ENCODE peak calls at places on chromosomes 4 and X, in four cellular contexts. One of them, this sample, is unnamed.

GRCh38 chrX:72243472-72243871 is 4.6 kb upstream of the ERCC6L start:
- DNase-seq in K562: no peak
- DNase-seq in HepG2: no peak
- DNase-seq in WTC11: no peak
- DNase-seq in this sample: no peak

GRCh38 chrX:155766321-155766720 is 114.8 kb upstream of the VAMP7 start:
- DNase-seq in K562: no peak
- DNase-seq in HepG2: no peak
- DNase-seq in WTC11: no peak
- DNase-seq in this sample: no peak

GRCh38 chr4:40976343-40976742 is 226.6 kb downstream of the NSUN7 start:
- DNase-seq in K562: peak; percentile 30
- DNase-seq in HepG2: peak; percentile 57
- DNase-seq in WTC11: peak; percentile 26
- DNase-seq in this sample: peak; percentile 59

GRCh38 chrX:149898554-149898953 is 17.6 kb downstream of the MAGEA8 start:
- DNase-seq in K562: no peak
- DNase-seq in HepG2: no peak
- DNase-seq in WTC11: no peak
- DNase-seq in this sample: no peak

GRCh38 chr4:28918871-28919270 is 1801.3 kb upstream of the PCDH7 start:
- DNase-seq in K562: no peak
- DNase-seq in HepG2: no peak
- DNase-seq in WTC11: no peak
- DNase-seq in this sample: no peak

GRCh38 chr4:119656342-119656741 is 27.7 kb upstream of the PDE5A start:
- DNase-seq in K562: no peak
- DNase-seq in HepG2: no peak
- DNase-seq in WTC11: no peak
- DNase-seq in this sample: no peak

GRCh38 chrX:65463550-65463949 is 71.0 kb downstream of the LAS1L start:
- DNase-seq in K562: no peak
- DNase-seq in HepG2: no peak
- DNase-seq in WTC11: peak; percentile 11
- DNase-seq in this sample: no peak

GRCh38 chr4:35918491-35918977 is 325.8 kb downstream of the ARAP2 start:
- DNase-seq in K562: no peak
- DNase-seq in HepG2: no peak
- DNase-seq in WTC11: no peak
- DNase-seq in this sample: no peak

GRCh38 chr4:91064157-91064853 is 937.1 kb downstream of the CCSER1 start:
- DNase-seq in K562: peak; percentile 5
- DNase-seq in HepG2: peak; percentile 7
- DNase-seq in WTC11: no peak
- DNase-seq in this sample: no peak

GRCh38 chr4:108586778-108587177 is 33.6 kb upstream of the RPL34 start:
- DNase-seq in K562: no peak
- DNase-seq in HepG2: no peak
- DNase-seq in WTC11: no peak
- DNase-seq in this sample: no peak

GRCh38 chr4:146340798-146341197 is 126.5 kb downstream of the REELD1 start:
- DNase-seq in K562: no peak
- DNase-seq in HepG2: no peak
- DNase-seq in WTC11: no peak
- DNase-seq in this sample: no peak

GRCh38 chr4:160514126-160514525 is 1411.2 kb downstream of the RAPGEF2 start:
- DNase-seq in K562: no peak
- DNase-seq in HepG2: no peak
- DNase-seq in WTC11: no peak
- DNase-seq in this sample: no peak

GRCh38 chr4:102627831-102628523 is 126.8 kb downstream of the NFKB1 start:
- DNase-seq in K562: no peak
- DNase-seq in HepG2: no peak
- DNase-seq in WTC11: no peak
- DNase-seq in this sample: peak; percentile 62

GRCh38 chrX:57156397-57157049 is 19.3 kb upstream of the SPIN2A start:
- DNase-seq in K562: no peak
- DNase-seq in HepG2: peak; percentile 50
- DNase-seq in WTC11: peak; percentile 41
- DNase-seq in this sample: no peak

GRCh38 chr4:3291411-3291968 is 1.3 kb upstream of the RGS12 start:
- DNase-seq in K562: no peak
- DNase-seq in HepG2: peak; percentile 18
- DNase-seq in WTC11: peak; percentile 57
- DNase-seq in this sample: no peak

GRCh38 chrX:124963717-124964116 is 356.0 kb upstream of the TEX13C start:
- DNase-seq in K562: no peak
- DNase-seq in HepG2: no peak
- DNase-seq in WTC11: no peak
- DNase-seq in this sample: no peak

GRCh38 chr4:139188648-139189416 is 11.8 kb upstream of the ELF2 start:
- DNase-seq in K562: peak; percentile 38
- DNase-seq in HepG2: no peak
- DNase-seq in WTC11: no peak
- DNase-seq in this sample: no peak

GRCh38 chr4:98905834-98906233 is 23.1 kb downstream of the EIF4E start:
- DNase-seq in K562: no peak
- DNase-seq in HepG2: no peak
- DNase-seq in WTC11: no peak
- DNase-seq in this sample: no peak

GRCh38 chrX:123846598-123847038 is 13.2 kb upstream of the XIAP start:
- DNase-seq in K562: no peak
- DNase-seq in HepG2: no peak
- DNase-seq in WTC11: no peak
- DNase-seq in this sample: peak; percentile 50

GRCh38 chrX:34884693-34885277 is 57.8 kb upstream of the FAM47B start:
- DNase-seq in K562: no peak
- DNase-seq in HepG2: no peak
- DNase-seq in WTC11: no peak
- DNase-seq in this sample: peak; percentile 33

GRCh38 chrX:7244400-7244799 is 96.4 kb upstream of the PUDP start:
- DNase-seq in K562: no peak
- DNase-seq in HepG2: no peak
- DNase-seq in WTC11: no peak
- DNase-seq in this sample: no peak

GRCh38 chr4:167616471-167616870 is 382.2 kb upstream of the SPOCK3 start:
- DNase-seq in K562: no peak
- DNase-seq in HepG2: no peak
- DNase-seq in WTC11: no peak
- DNase-seq in this sample: no peak

GRCh38 chrX:47587906-47588735 is 5.9 kb downstream of the TIMP1 start:
- DNase-seq in K562: no peak
- DNase-seq in HepG2: no peak
- DNase-seq in WTC11: no peak
- DNase-seq in this sample: no peak

GRCh38 chr4:121822796-121823504 is 733 bp downstream of the CCNA2 start:
- DNase-seq in K562: peak; percentile 55
- DNase-seq in HepG2: peak; percentile 64
- DNase-seq in WTC11: peak; percentile 12
- DNase-seq in this sample: peak; percentile 23

GRCh38 chr4:11881364-11881763 is 452.7 kb upstream of the HS3ST1 start:
- DNase-seq in K562: no peak
- DNase-seq in HepG2: no peak
- DNase-seq in WTC11: no peak
- DNase-seq in this sample: no peak

GRCh38 chr4:101400096-101400495 is 52.8 kb upstream of the PPP3CA start:
- DNase-seq in K562: no peak
- DNase-seq in HepG2: no peak
- DNase-seq in WTC11: no peak
- DNase-seq in this sample: no peak
- TF ChIP-seq NR3C1 in K562: no peak
- TF ChIP-seq NR3C1 in HepG2: no peak
- TF ChIP-seq NR3C1 in WTC11: no peak
- TF ChIP-seq NR3C1 in this sample: no peak

GRCh38 chrX:45506149-45506768 is 305.6 kb upstream of the DIPK2B start:
- DNase-seq in K562: no peak
- DNase-seq in HepG2: no peak
- DNase-seq in WTC11: no peak
- DNase-seq in this sample: no peak

GRCh38 chrX:45508459-45508858 is 307.8 kb upstream of the DIPK2B start:
- DNase-seq in K562: no peak
- DNase-seq in HepG2: no peak
- DNase-seq in WTC11: no peak
- DNase-seq in this sample: no peak

GRCh38 chrX:45502396-45502795 is 301.7 kb upstream of the DIPK2B start:
- DNase-seq in K562: no peak
- DNase-seq in HepG2: peak; percentile 27
- DNase-seq in WTC11: no peak
- DNase-seq in this sample: no peak

GRCh38 chrX:45505214-45505613 is 304.5 kb upstream of the DIPK2B start:
- DNase-seq in K562: no peak
- DNase-seq in HepG2: no peak
- DNase-seq in WTC11: no peak
- DNase-seq in this sample: peak; percentile 31
- TF ChIP-seq NR3C1 in K562: no peak
- TF ChIP-seq NR3C1 in HepG2: no peak
- TF ChIP-seq NR3C1 in WTC11: no peak
- TF ChIP-seq NR3C1 in this sample: no peak

DNA sequence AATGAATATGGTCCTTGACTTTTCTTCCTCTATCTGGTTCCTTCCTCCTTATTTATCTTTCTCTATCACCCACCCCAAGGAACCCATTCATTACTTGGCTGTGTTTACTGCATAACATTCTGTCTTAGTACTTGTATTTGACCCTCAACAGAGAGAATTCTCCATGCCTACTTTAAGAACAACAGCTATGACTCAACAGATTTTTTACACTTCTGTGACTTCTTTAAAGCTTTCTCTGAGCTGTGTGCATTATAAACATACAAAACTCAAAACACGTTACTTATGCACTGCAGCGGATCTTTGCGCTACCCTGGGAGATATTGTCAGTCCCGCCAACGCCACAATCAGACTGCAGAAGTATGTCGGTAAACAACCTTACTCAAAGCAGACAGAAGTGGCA is 35.2 kb downstream of the PRKX start:
- DNase-seq in K562: no peak
- DNase-seq in HepG2: no peak
- DNase-seq in WTC11: no peak
- DNase-seq in this sample: no peak
- TF ChIP-seq NR3C1 in K562: no peak
- TF ChIP-seq NR3C1 in HepG2: no peak
- TF ChIP-seq NR3C1 in WTC11: no peak
- TF ChIP-seq NR3C1 in this sample: no peak

GRCh38 chr4:123017636-123018390 is 95.4 kb upstream of the NUDT6 start:
- DNase-seq in K562: no peak
- DNase-seq in HepG2: no peak
- DNase-seq in WTC11: no peak
- DNase-seq in this sample: peak; percentile 2
- TF ChIP-seq NR3C1 in K562: no peak
- TF ChIP-seq NR3C1 in HepG2: no peak
- TF ChIP-seq NR3C1 in WTC11: no peak
- TF ChIP-seq NR3C1 in this sample: no peak

GRCh38 chrX:120302434-120302833 is 8.8 kb downstream of the TMEM255A start:
- DNase-seq in K562: no peak
- DNase-seq in HepG2: no peak
- DNase-seq in WTC11: peak; percentile 10
- DNase-seq in this sample: no peak
- TF ChIP-seq NR3C1 in K562: no peak
- TF ChIP-seq NR3C1 in HepG2: no peak
- TF ChIP-seq NR3C1 in WTC11: no peak
- TF ChIP-seq NR3C1 in this sample: no peak

DNA sequence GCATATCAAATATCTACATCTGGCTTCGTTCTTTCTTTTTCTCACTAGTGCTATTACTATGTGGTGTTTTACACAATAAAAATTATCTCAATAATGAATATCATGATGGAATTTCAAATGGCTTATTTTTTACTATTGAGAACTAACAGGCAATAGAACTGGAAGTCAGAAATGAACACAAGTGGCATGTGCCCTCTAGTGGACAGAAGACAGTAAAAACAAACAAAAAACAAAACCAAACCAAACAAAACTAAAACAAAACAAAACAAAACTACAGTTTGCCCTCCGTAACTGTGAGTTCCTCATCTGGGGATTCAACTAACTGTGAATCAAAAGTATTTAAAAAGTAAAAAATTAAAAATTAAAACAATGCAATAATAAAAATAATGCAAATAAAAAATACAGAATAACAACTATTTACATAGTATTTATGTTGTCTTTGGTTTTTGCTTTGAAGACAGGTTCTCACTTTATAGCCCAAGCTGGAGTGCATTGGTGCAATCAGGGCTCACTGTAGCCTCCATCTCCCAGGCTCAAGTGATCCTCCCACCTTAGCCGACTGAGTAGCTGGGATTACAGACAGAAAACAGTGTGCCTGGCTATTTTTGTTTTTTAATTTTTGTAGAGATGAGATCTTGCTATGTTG is 195.6 kb upstream of the TACR3 start:
- DNase-seq in K562: peak; percentile 8
- DNase-seq in HepG2: peak; percentile 15
- DNase-seq in WTC11: no peak
- DNase-seq in this sample: peak; percentile 13
- TF ChIP-seq NR3C1 in K562: no peak
- TF ChIP-seq NR3C1 in HepG2: no peak
- TF ChIP-seq NR3C1 in WTC11: no peak
- TF ChIP-seq NR3C1 in this sample: no peak

GRCh38 chr4:79402452-79402851 is 5.6 kb downstream of the GK2 start:
- DNase-seq in K562: no peak
- DNase-seq in HepG2: no peak
- DNase-seq in WTC11: no peak
- DNase-seq in this sample: no peak

GRCh38 chr4:79395883-79396282 is 12.1 kb downstream of the GK2 start:
- DNase-seq in K562: no peak
- DNase-seq in HepG2: no peak
- DNase-seq in WTC11: no peak
- DNase-seq in this sample: no peak

GRCh38 chr4:79396794-79397193 is 11.2 kb downstream of the GK2 start:
- DNase-seq in K562: no peak
- DNase-seq in HepG2: no peak
- DNase-seq in WTC11: no peak
- DNase-seq in this sample: no peak

GRCh38 chr4:79399076-79399475 is 9.0 kb downstream of the GK2 start:
- DNase-seq in K562: no peak
- DNase-seq in HepG2: no peak
- DNase-seq in WTC11: no peak
- DNase-seq in this sample: no peak

DNA sequence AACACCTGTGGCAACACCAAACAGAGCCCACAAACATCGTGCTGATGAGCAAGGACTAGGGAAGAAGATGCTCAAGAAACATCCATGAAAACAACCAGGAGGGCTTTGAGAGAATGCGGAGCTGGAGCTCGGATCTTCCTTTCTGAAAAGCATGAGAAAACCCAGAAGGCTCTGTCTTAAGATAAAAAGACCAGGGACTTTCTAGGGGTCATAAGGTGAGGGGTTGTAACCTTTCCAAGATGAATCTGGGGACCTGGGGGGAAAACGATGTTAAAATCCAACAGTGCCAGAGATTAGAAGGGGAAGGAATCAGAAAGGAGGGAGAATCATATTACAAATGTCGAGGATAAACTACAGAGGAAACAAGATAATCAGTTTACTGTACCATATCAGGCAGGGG is 10.1 kb downstream of the GK2 start:
- DNase-seq in K562: no peak
- DNase-seq in HepG2: no peak
- DNase-seq in WTC11: no peak
- DNase-seq in this sample: no peak
- TF ChIP-seq NR3C1 in K562: no peak
- TF ChIP-seq NR3C1 in HepG2: no peak
- TF ChIP-seq NR3C1 in WTC11: no peak
- TF ChIP-seq NR3C1 in this sample: no peak

This sample was measured in A549.